ENCODE peak calls at places on chromosome 14, in six cellular contexts. E, K, V, O, Z and P are unnamed samples.

GRCh38 chr14:106268013-106268727 is 741.8 kb downstream of the TMEM121 start:
- DNase-seq in E (no peak), K (peak), V (peak), O (no peak), Z (no peak), P (no peak)

GRCh38 chr14:33646692-33647260 is 304.1 kb downstream of the EGLN3 start:
- DNase-seq in E (no peak), K (no peak), V (no peak), O (no peak), Z (no peak), P (no peak)

GRCh38 chr14:29800961-29801360 is 126.7 kb downstream of the PRKD1 start:
- DNase-seq in E (no peak), K (no peak), V (no peak), O (no peak), Z (no peak), P (no peak)

GRCh38 chr14:101001311-101002069 is 98.0 kb upstream of the RTL1 start:
- DNase-seq in E (no peak), K (no peak), V (no peak), O (no peak), Z (peak), P (no peak)

GRCh38 chr14:94659953-94660946 is 48.1 kb downstream of the SERPINA3 start:
- DNase-seq in E (no peak), K (no peak), V (no peak), O (no peak), Z (no peak), P (no peak)

GRCh38 chr14:61552196-61552595 is 143.1 kb upstream of the HIF1A start:
- DNase-seq in E (no peak), K (no peak), V (no peak), O (no peak), Z (no peak), P (no peak)

GRCh38 chr14:23351681-23352505 is 794 bp downstream of the SLC22A17 start:
- DNase-seq in E (peak), K (no peak), V (no peak), O (no peak), Z (peak), P (peak)

GRCh38 chr14:61512508-61512907 is 182.8 kb upstream of the HIF1A start:
- DNase-seq in E (no peak), K (no peak), V (no peak), O (no peak), Z (no peak), P (no peak)

GRCh38 chr14:45258073-45258472 is 5.1 kb upstream of the MIS18BP1 start:
- DNase-seq in E (no peak), K (no peak), V (no peak), O (no peak), Z (no peak), P (no peak)

GRCh38 chr14:71322660-71323250 is 415.5 kb downstream of the PCNX1 start:
- DNase-seq in E (peak), K (no peak), V (no peak), O (peak), Z (peak), P (no peak)

GRCh38 chr14:21723431-21724045 is 49.9 kb upstream of the OR4E1 start:
- DNase-seq in E (no peak), K (peak), V (peak), O (peak), Z (no peak), P (peak)

GRCh38 chr14:31440280-31440679 is 17.0 kb downstream of the DTD2 start:
- DNase-seq in E (no peak), K (no peak), V (no peak), O (no peak), Z (no peak), P (no peak)

GRCh38 chr14:90487031-90487430 is 90.2 kb downstream of the CALM1 start:
- DNase-seq in E (peak), K (peak), V (no peak), O (peak), Z (no peak), P (no peak)

GRCh38 chr14:55457496-55457895 is 17.1 kb upstream of the TBPL2 start:
- DNase-seq in E (no peak), K (no peak), V (no peak), O (no peak), Z (no peak), P (no peak)

GRCh38 chr14:52427460-52427859 is 113.3 kb downstream of the PTGER2 start:
- DNase-seq in E (no peak), K (no peak), V (no peak), O (no peak), Z (no peak), P (no peak)

GRCh38 chr14:101235872-101236221 is 325.4 kb upstream of the DIO3 start:
- DNase-seq in E (no peak), K (no peak), V (no peak), O (no peak), Z (no peak), P (no peak)

GRCh38 chr14:61478971-61479473 is 157.6 kb downstream of the PRKCH start:
- DNase-seq in E (no peak), K (no peak), V (no peak), O (no peak), Z (no peak), P (no peak)

GRCh38 chr14:104858811-104859426 is 6.1 kb upstream of the CEP170B start:
- DNase-seq in E (no peak), K (no peak), V (no peak), O (no peak), Z (no peak), P (no peak)

GRCh38 chr14:58807271-58807670 is 169.5 kb downstream of the DACT1 start:
- DNase-seq in E (no peak), K (no peak), V (no peak), O (no peak), Z (no peak), P (peak)

GRCh38 chr14:78092040-78092439 is 78.1 kb upstream of the NRXN3 start:
- DNase-seq in E (no peak), K (no peak), V (no peak), O (no peak), Z (no peak), P (no peak)

GRCh38 chr14:105659935-105660527 is 133.6 kb downstream of the TMEM121 start:
- DNase-seq in E (no peak), K (no peak), V (no peak), O (no peak), Z (no peak), P (no peak)